ENCODE peak calls at places on chromosomes 12 and 14, in four cellular contexts. T is suprapubic skin, U is sigmoid colon, Q is stomach. W is an unnamed sample.

GRCh38 chr14:101814869-101815268 is 53.4 kb downstream of the PPP2R5C start:
- DNase-seq in T (no peak), U (no peak), Q (no peak), W (no peak)

GRCh38 chr14:74941676-74942097 is 13.7 kb downstream of the PGF start:
- DNase-seq in T (no peak), Q (no peak), U (peak), W (no peak)

GRCh38 chr12:1206118-1206734 is 215.2 kb downstream of the ERC1 start:
- DNase-seq in Q (no peak), U (no peak), T (no peak), W (no peak)

GRCh38 chr12:104930388-104931326 is 27.4 kb downstream of the SLC41A2 start:
- DNase-seq in T (no peak), U (no peak), Q (no peak), W (no peak)

GRCh38 chr12:57491393-57492280 is 3.8 kb downstream of the MARS1 start:
- DNase-seq in U (no peak), T (no peak), Q (no peak), W (no peak)

GRCh38 chr14:61080591-61081010 is 99.6 kb downstream of the SLC38A6 start:
- DNase-seq in Q (no peak), T (no peak), U (no peak), W (no peak)

GRCh38 chr12:57138526-57139272 is 8.7 kb downstream of the LRP1-AS start:
- DNase-seq in U (peak), T (peak), Q (no peak), W (no peak)

GRCh38 chr12:25257590-25258324 is 7.0 kb upstream of the KRAS start:
- DNase-seq in U (no peak), Q (no peak), T (no peak), W (no peak)

GRCh38 chr12:68236421-68237059 is 10.9 kb upstream of the IL26 start:
- DNase-seq in T (no peak), U (no peak), Q (no peak), W (no peak)

GRCh38 chr14:105529506-105530445 is 3.4 kb downstream of the TMEM121 start:
- DNase-seq in Q (peak), T (no peak), U (no peak), W (no peak)

GRCh38 chr14:51472881-51473280 is 178.8 kb upstream of the FRMD6 start:
- DNase-seq in T (no peak), U (no peak), Q (no peak), W (no peak)

GRCh38 chr12:120132863-120133385 is 16.4 kb upstream of the RAB35 start:
- DNase-seq in T (no peak), U (no peak), Q (peak), W (no peak)

GRCh38 chr12:6613015-6613775 is 6.0 kb upstream of the CHD4 start:
- DNase-seq in Q (peak), T (no peak), U (peak), W (peak)

GRCh38 chr12:24012528-24012927 is 63.1 kb upstream of the SOX5 start:
- DNase-seq in U (no peak), T (no peak), Q (no peak), W (no peak)

GRCh38 chr12:93902736-93903562 is 225.8 kb downstream of the CRADD start:
- DNase-seq in U (no peak), T (no peak), Q (no peak), W (no peak)

GRCh38 chr12:52091869-52092268 is 12.4 kb downstream of the SMIM41 start:
- DNase-seq in T (no peak), Q (peak), U (no peak), W (no peak)

GRCh38 chr14:57326253-57326652 is 57.5 kb downstream of the AP5M1 start:
- DNase-seq in Q (no peak), U (no peak), T (no peak), W (no peak)

GRCh38 chr14:100582496-100583165 is 4.6 kb downstream of the BEGAIN start:
- DNase-seq in Q (no peak), U (peak), T (no peak), W (no peak)

GRCh38 chr14:101119830-101120571 is 216.5 kb upstream of the RTL1 start:
- DNase-seq in Q (peak), U (peak), T (no peak), W (no peak)

GRCh38 chr12:28027328-28027727 is 54.8 kb upstream of the PTHLH start:
- DNase-seq in U (no peak), Q (no peak), T (no peak), W (no peak)

GRCh38 chr14:56846970-56847928 is 37.0 kb upstream of the OTX2 start:
- DNase-seq in T (no peak), U (no peak), Q (no peak), W (no peak)

GRCh38 chr12:107196681-107197080 is 103.3 kb upstream of the CRY1 start:
- DNase-seq in Q (no peak), T (no peak), U (no peak), W (no peak)

GRCh38 chr14:35858521-35859209 is 32.5 kb downstream of the BRMS1L start:
- DNase-seq in T (no peak), U (no peak), Q (no peak), W (no peak)

GRCh38 chr12:25682421-25682820 is 129.3 kb upstream of the LMNTD1 start:
- DNase-seq in T (no peak), Q (no peak), U (no peak), W (no peak)

GRCh38 chr12:72448805-72449204 is 176.6 kb downstream of the TRHDE start:
- DNase-seq in T (no peak), U (no peak), Q (no peak), W (no peak)

GRCh38 chr14:54680636-54681035 is 113.7 kb downstream of the SAMD4A start:
- DNase-seq in T (no peak), Q (no peak), U (no peak), W (no peak)

DNA sequence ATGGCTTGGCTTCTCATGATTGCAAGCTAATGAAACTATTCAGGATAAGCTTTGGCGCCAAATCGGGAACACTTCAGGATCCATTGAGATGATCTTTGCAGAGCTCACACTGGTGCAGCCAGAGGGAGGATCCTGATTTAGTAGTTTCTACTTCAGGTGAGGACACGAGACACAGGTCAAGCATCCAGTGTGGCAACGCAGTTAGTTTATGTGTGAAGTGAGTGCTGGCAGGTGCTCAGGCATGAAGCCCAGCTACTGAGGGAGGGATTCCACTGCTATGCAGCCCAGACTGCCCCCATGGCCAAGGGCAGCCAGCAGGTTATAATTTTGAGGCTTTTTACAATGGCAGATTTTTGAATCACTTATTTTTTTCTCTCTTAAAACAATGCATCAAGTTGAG is 113.5 kb upstream of the PCED1B start:
- DNase-seq in T (no peak), U (no peak), Q (no peak), W (no peak)
- TF ChIP-seq POLR2AphosphoS5 in T (no peak), U (no peak), Q (no peak), W (no peak)

DNA sequence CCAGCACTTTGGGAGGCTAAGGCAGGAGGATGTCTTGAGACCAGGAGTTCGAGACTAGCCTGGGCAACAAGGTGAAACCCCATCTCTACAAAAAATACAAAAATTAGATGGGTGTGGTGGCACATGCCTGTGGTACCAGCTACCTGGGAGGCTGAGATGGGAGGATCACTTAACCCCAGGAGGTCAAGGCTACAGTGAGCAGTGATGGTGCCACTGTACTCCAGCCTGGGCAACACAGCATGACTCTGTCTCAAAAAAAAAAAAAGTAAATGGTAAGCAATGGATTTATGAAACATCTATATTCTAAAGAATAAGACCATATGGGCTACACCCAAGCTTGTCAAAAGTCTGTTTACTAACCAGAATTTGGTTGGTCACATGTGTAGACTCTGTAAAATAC is 12.3 kb downstream of the FGD6 start:
- DNase-seq in T (no peak), U (no peak), Q (no peak), W (no peak)
- H3K4me3 ChIP-seq in T (no peak), U (no peak), Q (no peak), W (no peak)

GRCh38 chr14:24181251-24182077 is 7.2 kb downstream of the IPO4 start:
- DNase-seq in T (no peak), U (no peak), Q (no peak), W (no peak)
- TF ChIP-seq POLR2A in T (no peak), U (no peak), Q (no peak), W (no peak)

DNA sequence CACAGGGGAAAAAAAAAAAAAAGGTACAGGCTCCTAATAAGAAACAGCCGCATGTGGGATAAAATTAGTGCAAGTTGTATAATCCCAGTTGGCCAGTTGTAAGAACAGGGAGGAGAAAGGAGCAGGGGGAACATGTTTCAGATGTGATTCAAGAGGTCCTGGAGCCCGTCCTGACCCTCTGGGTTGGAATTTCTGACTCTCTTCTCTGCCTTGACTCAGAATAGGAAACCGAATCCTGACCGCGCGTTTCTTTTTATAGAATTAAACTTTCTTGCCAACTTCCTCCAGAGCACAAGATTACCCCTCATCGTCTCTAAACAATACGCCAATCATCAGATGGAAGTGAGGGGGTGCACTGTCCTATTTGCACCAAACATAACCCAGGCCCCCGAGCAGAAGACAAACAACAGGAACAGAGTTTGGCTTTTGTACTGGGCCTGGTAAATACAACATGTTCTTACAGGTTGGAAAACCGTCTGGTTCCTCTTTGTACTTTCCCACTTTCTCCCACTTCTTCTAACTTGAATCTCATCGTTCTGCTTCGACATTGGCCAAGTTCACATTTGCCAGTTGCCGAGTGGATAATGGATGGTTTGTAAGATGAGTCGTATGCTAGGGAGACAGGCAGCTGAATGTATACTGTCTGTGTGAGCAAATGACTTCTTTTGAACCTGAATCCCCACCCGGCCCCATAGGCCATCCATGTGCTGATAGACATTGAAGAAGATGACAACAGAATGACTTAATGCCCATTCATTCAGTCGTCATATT is 42.5 kb upstream of the MED13L start:
- DNase-seq in T (no peak), U (peak), Q (no peak), W (peak)
- TF ChIP-seq POLR2AphosphoS5 in T (no peak), U (peak), Q (peak), W (peak)

GRCh38 chr12:113247123-113248045 is 26.1 kb downstream of the TPCN1 start:
- DNase-seq in Q (no peak), T (no peak), U (no peak), W (no peak)

GRCh38 chr12:113246478-113247122 is 25.3 kb downstream of the TPCN1 start:
- DNase-seq in T (no peak), U (no peak), Q (peak), W (peak)

GRCh38 chr12:113248842-113249435 is 27.7 kb downstream of the TPCN1 start:
- DNase-seq in T (no peak), U (no peak), Q (no peak), W (no peak)

GRCh38 chr12:113249546-113249945 is 28.3 kb downstream of the TPCN1 start:
- DNase-seq in U (no peak), Q (no peak), T (no peak), W (no peak)

DNA sequence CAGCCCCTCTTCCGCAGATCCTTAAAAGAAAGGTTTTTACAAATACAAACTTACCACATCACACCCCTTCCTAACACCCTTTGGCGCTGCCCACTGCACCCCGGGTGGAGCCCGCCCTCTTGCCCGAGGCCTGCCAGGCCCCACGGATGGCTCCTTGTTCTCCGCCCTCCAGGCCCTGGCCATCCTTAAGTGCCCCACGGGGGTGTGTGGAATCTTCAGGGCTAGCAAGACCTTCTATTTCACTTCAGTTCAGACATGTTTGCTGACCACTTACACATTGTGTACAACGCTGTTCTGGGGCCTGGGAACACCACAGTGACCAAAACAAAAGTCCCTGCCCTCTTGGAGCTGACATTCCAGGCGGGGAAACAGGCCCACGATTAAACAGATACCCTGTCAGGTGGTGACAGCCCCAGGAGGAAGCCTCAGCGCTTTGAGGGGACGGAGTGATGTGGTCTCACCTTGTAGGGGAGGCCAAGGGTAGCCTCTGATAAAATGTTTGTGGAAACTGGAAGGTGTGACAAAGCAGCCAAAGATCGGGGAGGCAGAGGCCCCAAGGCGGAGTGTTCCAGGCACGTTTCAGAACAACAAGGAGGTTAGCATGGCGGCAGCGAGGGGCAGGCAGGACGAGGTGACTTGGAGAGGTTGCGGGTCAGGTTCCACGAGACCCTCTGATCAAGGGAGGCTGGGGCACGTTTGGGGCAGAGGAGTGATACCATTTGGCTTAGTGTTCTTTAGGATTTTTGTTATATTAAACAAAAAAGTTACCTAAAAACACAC is 27.0 kb downstream of the TPCN1 start:
- DNase-seq in Q (no peak), T (no peak), U (no peak), W (no peak)
- H3K4me3 ChIP-seq in Q (no peak), T (no peak), U (no peak), W (no peak)

DNA sequence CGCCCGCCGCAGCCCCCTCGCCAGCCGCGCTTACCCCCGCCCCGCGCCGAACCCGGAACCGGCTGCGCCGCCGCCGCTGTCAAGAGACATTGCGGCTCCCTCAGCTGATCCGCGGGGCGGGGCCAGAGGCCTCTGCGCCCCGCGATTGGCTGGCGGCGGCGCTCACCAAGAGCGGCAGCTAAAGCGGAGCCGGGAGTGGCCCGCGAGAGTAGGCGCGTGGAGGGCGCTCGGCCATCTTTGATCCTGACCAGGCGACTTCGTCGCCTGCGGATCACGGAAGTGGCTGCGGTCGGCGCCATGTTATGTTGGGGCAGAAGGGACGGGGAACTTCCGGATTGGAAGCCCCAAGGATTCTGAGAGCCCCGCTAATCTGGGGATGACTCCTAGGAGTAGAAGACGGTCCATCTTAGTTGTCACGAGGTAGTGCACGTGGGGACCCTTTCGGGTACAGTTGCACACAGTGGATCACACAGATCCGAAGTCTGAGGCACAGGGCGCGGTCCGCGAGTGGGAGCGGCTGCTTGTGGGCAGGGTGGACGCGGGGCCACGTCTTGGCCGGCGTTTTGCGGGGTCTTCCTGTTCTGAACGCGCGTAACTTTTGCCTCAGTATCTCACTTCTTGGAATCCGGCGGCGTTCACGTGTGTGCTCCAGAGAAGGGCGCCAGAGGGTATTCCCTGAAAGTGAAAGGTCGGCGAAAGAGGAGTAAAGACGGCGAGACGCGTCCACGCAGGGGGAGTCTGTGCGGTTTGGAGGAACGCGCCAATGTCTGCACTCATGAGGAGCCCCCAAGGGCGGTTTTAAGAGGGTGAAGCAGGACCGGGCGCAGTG is at the start of gene CHFR:
- DNase-seq in T (peak), U (peak), Q (peak), W (peak)
- TF ChIP-seq POLR2A in T (peak), U (peak), Q (no peak), W (peak)

DNA sequence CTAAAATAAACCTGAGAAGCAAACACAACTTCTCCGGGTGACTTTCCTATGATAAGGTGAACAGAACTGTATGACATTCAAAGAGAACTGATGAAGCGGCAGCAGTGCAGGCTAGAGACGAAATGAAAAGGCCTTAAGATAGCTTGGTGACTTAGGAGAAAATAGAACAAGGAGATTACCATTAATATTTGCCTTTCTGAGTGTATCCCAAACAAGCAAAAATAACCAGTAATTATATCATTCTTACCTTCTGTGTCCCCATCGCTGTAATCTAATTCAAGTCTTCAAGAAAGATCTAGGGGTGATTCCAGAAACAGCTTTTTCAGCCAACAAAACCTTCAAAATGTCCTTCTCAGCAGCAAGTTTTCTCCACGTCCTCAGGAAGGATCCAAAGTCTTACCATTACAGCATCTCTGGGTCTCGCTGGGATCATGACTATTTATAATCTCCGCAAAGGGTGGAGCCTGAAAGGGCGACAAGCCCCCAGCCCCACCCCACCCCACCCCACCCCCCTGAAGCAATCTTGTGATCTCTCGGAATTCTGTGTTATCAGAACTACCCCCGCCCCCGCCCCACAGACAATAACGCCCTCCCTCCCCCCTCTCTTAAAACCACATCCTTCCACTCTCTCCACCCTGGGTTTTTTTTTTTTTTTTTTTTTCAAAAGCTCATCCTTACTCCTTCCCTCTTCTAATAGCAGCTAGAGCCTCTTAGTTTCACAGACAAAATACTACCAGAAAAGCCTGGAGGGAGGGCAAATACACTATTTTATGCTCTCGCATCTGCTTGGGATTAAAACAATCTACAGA is at the start of gene SLC2A3:
- DNase-seq in Q (peak), T (no peak), U (peak), W (peak)
- TF ChIP-seq POLR2AphosphoS5 in Q (peak), T (peak), U (peak), W (peak)

GRCh38 chr12:110846615-110847566 is at the start of gene CCDC63:
- DNase-seq in U (peak), Q (peak), T (peak), W (peak)
- H3K4me3 ChIP-seq in U (peak), Q (peak), T (peak), W (peak)

W was measured in breast epithelium.